ENCODE peak calls at places on chromosomes 3 and 15, in ten cellular contexts. J is mesothelial cell of epicardium; T is activated CD4-positive, CD25-positive, alpha-beta regulatory T cell treated with anti-CD3 and anti-CD28 coated beads, Interleukin-2, amount 50 U/mL, for 72 hours; Q is C1 segment of cervical spinal cord; R is HT1080; H is kidney tubule cell; E is DMS79; U is A172; L is hepatic stellate cell; O is T-helper 17 cell. V is an unnamed sample.

GRCh38 chr3:13002398-13003124 is 70.7 kb downstream of the IQSEC1 start:
- DNase-seq in T (no peak), H (no peak), R (peak), U (no peak), E (no peak), Q (no peak), L (no peak), J (no peak), O (no peak), V (no peak)

GRCh38 chr15:89244512-89244869 is 712 bp downstream of the FANCI start:
- DNase-seq in J (no peak), E (no peak), R (no peak), L (no peak), Q (no peak), H (no peak), U (peak), O (no peak), T (no peak), V (no peak)

GRCh38 chr3:38610934-38611333 is 38.6 kb downstream of the SCN5A start:
- DNase-seq in Q (no peak), R (no peak), J (no peak), H (no peak), E (no peak), O (no peak), L (no peak), T (no peak), U (no peak), V (no peak)

GRCh38 chr15:93072011-93072410 is 17.0 kb downstream of the RGMA start:
- DNase-seq in L (peak), U (no peak), O (no peak), T (no peak), Q (no peak), H (no peak), E (no peak), R (no peak), J (no peak), V (no peak)

GRCh38 chr3:120450914-120451669 is at the start of gene FSTL1:
- DNase-seq in R (no peak), H (peak), U (peak), O (no peak), J (peak), Q (no peak), T (no peak), L (peak), E (no peak), V (no peak)

GRCh38 chr15:51162865-51163762 is 68.4 kb upstream of the TNFAIP8L3 start:
- DNase-seq in H (peak), U (peak), R (peak), Q (peak), E (no peak), L (peak), T (peak), O (peak), J (peak), V (peak)

GRCh38 chr3:160001850-160002623 is 13.4 kb downstream of the IL12A start:
- DNase-seq in T (no peak), R (no peak), O (no peak), L (no peak), H (no peak), E (no peak), J (no peak), Q (no peak), U (no peak), V (no peak)

GRCh38 chr3:33883538-33884203 is 85.2 kb downstream of the PDCD6IP start:
- DNase-seq in L (peak), U (peak), R (peak), H (peak), J (no peak), T (no peak), O (no peak), Q (no peak), E (no peak), V (peak)

GRCh38 chr15:46946953-46947352 is 770.4 kb upstream of the SEMA6D start:
- DNase-seq in U (no peak), O (no peak), H (no peak), J (no peak), R (no peak), L (no peak), E (no peak), T (no peak), Q (no peak), V (no peak)

GRCh38 chr3:150775001-150775599 is 12.1 kb upstream of the SIAH2 start:
- DNase-seq in L (peak), E (no peak), R (peak), U (no peak), O (no peak), H (peak), Q (no peak), J (no peak), T (no peak), V (no peak)

GRCh38 chr15:45157974-45158373 is 28.2 kb downstream of the DUOX1 start:
- DNase-seq in U (peak), J (no peak), H (no peak), R (peak), Q (peak), O (no peak), T (no peak), E (no peak), L (peak), V (peak)